ENCODE peak calls at places on chromosomes 3 and 15, in seven cellular contexts. E is fibroblast of lung, W is uterus, P is neural progenitor cell, M is left ventricle myocardium inferior, V is pancreas, A is stomach. C is an unnamed sample. For H3K4me1, the result is how much of the 10 kb centered on the place peaks cover.

GRCh38 chr15:36590838-36591237 is 11.4 kb downstream of the CDIN1 start:
- DNase-seq in E (peak), A (no peak), M (no peak), W (no peak), P (no peak), V (no peak), C (no peak)

GRCh38 chr15:56045068-56045748 is 51.8 kb upstream of the NEDD4 start:
- DNase-seq in E (no peak), P (no peak), M (no peak), V (no peak), W (no peak), A (no peak), C (no peak)

GRCh38 chr15:93168913-93169312 is 79.9 kb upstream of the RGMA start:
- DNase-seq in M (no peak), V (no peak), W (no peak), P (no peak), A (no peak), E (peak), C (no peak)

GRCh38 chr3:53748512-53749271 is 97.5 kb downstream of the CHDH start:
- DNase-seq in W (no peak), A (no peak), E (no peak), P (no peak), V (no peak), M (no peak), C (no peak)

GRCh38 chr3:115666081-115666480 is 42.8 kb downstream of the GAP43 start:
- DNase-seq in P (no peak), E (peak), M (no peak), V (no peak), A (no peak), W (no peak), C (no peak)

GRCh38 chr3:71208273-71209095 is 375.0 kb downstream of the FOXP1 start:
- DNase-seq in P (no peak), A (peak), E (peak), V (no peak), W (no peak), M (no peak), C (no peak)

GRCh38 chr3:68523330-68523729 is 409.0 kb downstream of the TAFA4 start:
- DNase-seq in M (no peak), W (no peak), A (no peak), P (no peak), V (no peak), E (no peak), C (no peak)

GRCh38 chr15:60345616-60346015 is 52.2 kb downstream of the ANXA2 start:
- DNase-seq in A (no peak), W (no peak), V (no peak), P (no peak), E (no peak), M (no peak), C (no peak)

GRCh38 chr15:90889736-90890456 is 5.6 kb downstream of the FES start:
- DNase-seq in A (no peak), W (no peak), E (no peak), P (no peak), V (no peak), M (no peak), C (no peak)

GRCh38 chr3:44411031-44411645 is 66.3 kb downstream of the ZNF445 start:
- DNase-seq in W (no peak), E (no peak), M (no peak), P (no peak), A (no peak), V (no peak), C (no peak)

GRCh38 chr15:100340721-100341661 is 784 bp downstream of the ADAMTS17 start:
- DNase-seq in W (no peak), A (no peak), E (no peak), M (no peak), V (peak), P (peak), C (no peak)

GRCh38 chr3:53084310-53085001 is 38.6 kb upstream of the SFMBT1 start:
- DNase-seq in M (peak), E (peak), V (no peak), W (no peak), P (no peak), A (no peak), C (no peak)

GRCh38 chr3:168812234-168812633 is 716.5 kb upstream of the GOLIM4 start:
- DNase-seq in M (no peak), A (no peak), P (peak), V (no peak), E (peak), W (no peak), C (no peak)

GRCh38 chr3:126447456-126448106 is 28.1 kb downstream of the ZXDC start:
- DNase-seq in M (no peak), P (no peak), W (no peak), A (peak), V (no peak), E (no peak), C (no peak)

GRCh38 chr15:59605994-59606393 is 5.6 kb upstream of the GCNT3 start:
- DNase-seq in M (no peak), E (no peak), P (no peak), W (no peak), A (no peak), V (no peak), C (no peak)

GRCh38 chr3:176872771-176873209 is 324.5 kb downstream of the TBL1XR1 start:
- DNase-seq in W (no peak), M (no peak), P (peak), A (peak), V (peak), E (peak), C (no peak)

GRCh38 chr3:156522673-156523072 is 32.2 kb downstream of the SSR3 start:
- DNase-seq in M (no peak), V (no peak), E (peak), P (no peak), A (no peak), W (no peak), C (no peak)

GRCh38 chr15:71610991-71611720 is 199.2 kb upstream of the NR2E3 start:
- DNase-seq in M (no peak), P (no peak), A (no peak), V (no peak), W (no peak), E (no peak), C (no peak)

GRCh38 chr3:113205481-113205880 is 5.9 kb upstream of the BOC start:
- DNase-seq in V (no peak), E (no peak), A (no peak), M (no peak), W (no peak), P (no peak), C (no peak)

GRCh38 chr3:71232895-71233294 is 350.6 kb downstream of the FOXP1 start:
- DNase-seq in M (no peak), W (no peak), V (no peak), P (no peak), E (no peak), A (no peak), C (no peak)

GRCh38 chr15:85306946-85307686 is 73.3 kb upstream of the AKAP13 start:
- DNase-seq in M (no peak), E (no peak), P (no peak), V (peak), W (no peak), A (peak), C (no peak)

GRCh38 chr3:160193644-160194192 is 31.5 kb upstream of the C3orf80 start:
- DNase-seq in A (no peak), V (no peak), P (no peak), E (no peak), W (no peak), M (no peak), C (no peak)

GRCh38 chr15:78987891-78988360 is 43.1 kb upstream of the CTSH start:
- DNase-seq in E (no peak), W (no peak), M (no peak), P (no peak), A (no peak), V (no peak), C (no peak)

GRCh38 chr15:89206908-89207331 is 14.5 kb downstream of the RLBP1 start:
- DNase-seq in V (peak), M (peak), W (peak), E (peak), A (peak), P (peak), C (peak)

GRCh38 chr15:57118013-57118799 is 199.8 kb downstream of the TCF12 start:
- DNase-seq in E (peak), W (no peak), M (no peak), P (no peak), A (no peak), V (no peak), C (no peak)

GRCh38 chr15:45123397-45123796 is 6.3 kb downstream of the DUOXA1 start:
- DNase-seq in V (no peak), E (no peak), W (no peak), P (no peak), A (no peak), M (no peak), C (no peak)

GRCh38 chr15:83449928-83450501 is 2.9 kb downstream of the SH3GL3 start:
- DNase-seq in M (no peak), A (no peak), W (no peak), P (no peak), V (no peak), E (no peak), C (no peak)

GRCh38 chr3:172084871-172085556 is 45.6 kb downstream of the FNDC3B start:
- DNase-seq in W (no peak), M (no peak), E (peak), V (no peak), A (no peak), P (no peak), C (no peak)
- H3K4me1 ChIP-seq in W (under half), M (half or more), E (under half), V (under half), A (under half), P (under half), C (under half)

DNA sequence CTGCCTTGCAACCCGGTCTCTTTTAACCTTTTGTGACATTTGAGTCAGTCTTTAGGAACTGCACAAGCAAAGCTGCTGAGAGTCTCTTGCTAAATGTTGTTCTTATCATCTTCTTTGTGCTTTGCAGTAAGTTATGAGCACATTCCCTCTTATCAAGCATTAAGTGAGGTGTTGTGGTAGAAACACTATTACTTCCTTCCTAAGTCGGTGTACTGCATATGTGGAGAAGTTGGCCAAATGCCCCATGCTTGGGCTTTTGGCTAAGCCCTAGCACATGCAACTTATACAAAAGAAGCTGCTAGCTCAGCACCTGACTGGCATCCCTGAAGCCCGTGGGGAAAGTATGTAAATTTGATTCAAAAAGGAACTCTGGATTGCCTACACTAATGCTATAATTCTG is 136.5 kb upstream of the RBMS3 start:
- DNase-seq in E (peak), W (no peak), P (no peak), M (no peak), A (no peak), V (no peak), C (no peak)
- H3K27ac ChIP-seq in E (no peak), W (no peak), P (no peak), M (no peak), A (no peak), V (no peak), C (no peak)

DNA sequence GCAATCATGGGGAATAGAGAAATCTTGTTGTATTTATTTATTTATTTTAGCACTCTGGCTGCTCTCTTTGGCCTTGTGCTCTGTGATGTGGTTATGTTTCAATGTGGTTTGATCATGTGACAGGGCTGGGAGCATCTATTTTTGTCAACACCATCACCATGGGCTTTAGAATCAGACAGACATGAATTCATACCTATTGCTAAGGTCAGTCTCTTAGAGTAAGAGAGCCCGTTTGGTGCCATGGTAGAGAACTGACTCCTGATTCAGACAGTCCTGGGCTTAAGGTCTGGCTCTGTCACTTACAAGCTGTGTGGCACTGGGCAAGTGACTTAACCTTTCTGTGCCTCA is 157.0 kb downstream of the RYR3 start:
- DNase-seq in P (no peak), V (no peak), E (no peak), M (no peak), A (no peak), W (no peak), C (no peak)
- H3K4me3 ChIP-seq in P (no peak), V (no peak), E (no peak), M (no peak), A (no peak), W (no peak), C (no peak)

DNA sequence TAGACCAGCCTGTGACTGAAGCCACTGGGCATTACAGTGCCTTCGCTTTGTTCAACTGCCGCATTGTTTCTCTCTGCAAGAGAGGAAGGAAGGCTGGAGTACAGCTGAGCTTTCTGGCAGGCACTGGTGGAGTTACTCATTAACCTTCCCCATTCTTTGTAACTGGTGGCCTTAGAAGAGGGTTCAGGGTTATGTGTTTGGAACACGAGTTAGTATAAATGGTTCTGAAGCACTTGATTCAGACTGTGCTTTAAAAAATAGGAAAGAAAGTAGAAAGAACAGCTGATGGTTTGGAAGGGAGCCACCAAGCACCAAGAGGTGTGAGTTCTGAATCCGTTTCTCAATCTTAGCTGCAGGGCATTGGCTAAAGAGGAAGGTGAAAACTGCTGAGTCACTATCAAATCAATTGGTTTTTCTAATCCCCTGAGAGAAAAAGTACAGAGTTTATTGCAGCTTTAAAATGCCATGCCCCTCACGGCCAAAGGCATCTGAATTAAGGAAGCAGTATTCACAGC is 3.7 kb downstream of the HGD start:
- DNase-seq in W (no peak), M (no peak), A (peak), P (peak), V (peak), E (peak), C (no peak)
- H3K4me1 ChIP-seq in W (under half), M (under half), A (under half), P (under half), V (under half), E (under half), C (under half)

DNA sequence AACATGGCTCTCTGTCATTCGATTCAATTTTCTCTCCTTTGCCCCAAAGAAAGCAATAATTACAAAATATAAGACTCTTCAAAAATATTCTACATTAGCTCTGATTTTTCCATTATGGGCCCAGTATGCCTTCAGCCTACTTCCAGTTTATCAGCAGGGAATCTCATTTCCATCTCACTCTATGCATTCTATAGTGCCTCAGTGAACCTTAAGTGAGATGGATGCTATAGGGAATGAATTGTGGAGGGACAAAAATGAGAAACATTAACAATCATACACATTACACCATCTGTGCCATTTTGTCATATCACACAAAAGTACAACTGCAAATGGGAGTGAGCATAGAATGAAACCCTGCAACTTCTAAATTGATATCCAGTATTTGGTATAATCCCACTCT is 50.7 kb upstream of the TSPAN3 start:
- DNase-seq in M (no peak), P (no peak), A (no peak), V (no peak), E (no peak), W (no peak), C (no peak)
- H3K27ac ChIP-seq in M (no peak), P (no peak), A (no peak), V (no peak), E (no peak), W (no peak), C (no peak)

DNA sequence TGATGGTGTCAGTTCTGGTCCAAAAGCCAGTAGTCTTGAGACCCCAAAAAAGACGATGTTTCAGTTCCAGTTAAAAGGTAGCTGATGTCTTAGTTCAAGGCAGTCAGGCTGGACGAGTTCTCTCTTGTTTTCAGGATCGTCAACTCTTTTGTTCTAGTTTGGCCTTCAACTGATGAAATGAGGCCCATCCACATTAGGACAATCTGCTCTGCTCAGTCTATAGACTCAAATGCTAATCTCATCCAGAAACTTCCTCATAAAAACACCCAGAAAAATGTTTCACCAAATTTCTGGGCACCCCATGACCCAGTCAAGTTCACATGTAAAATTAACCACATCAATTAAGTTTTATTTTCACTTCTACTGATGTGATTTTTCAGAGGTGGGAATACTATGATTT is 74.0 kb downstream of the MOBP start:
- DNase-seq in P (no peak), M (no peak), W (no peak), A (no peak), V (no peak), E (no peak), C (no peak)
- H3K4me3 ChIP-seq in P (no peak), M (no peak), W (no peak), A (no peak), V (no peak), E (no peak), C (no peak)

GRCh38 chr3:25784971-25785370 is 1.7 kb upstream of the NGLY1 start:
- DNase-seq in A (no peak), W (no peak), P (no peak), V (no peak), E (no peak), M (no peak), C (no peak)

GRCh38 chr3:25781758-25782594 is 1.3 kb downstream of the NGLY1 start:
- DNase-seq in E (no peak), V (no peak), M (no peak), A (no peak), W (no peak), P (peak), C (no peak)

GRCh38 chr3:25782636-25782937 is 656 bp downstream of the NGLY1 start:
- DNase-seq in P (no peak), E (no peak), W (no peak), V (no peak), A (no peak), M (no peak), C (no peak)

GRCh38 chr3:25782938-25783660 is at the start of gene NGLY1:
- DNase-seq in P (peak), W (peak), V (peak), A (peak), E (peak), M (peak), C (peak)

DNA sequence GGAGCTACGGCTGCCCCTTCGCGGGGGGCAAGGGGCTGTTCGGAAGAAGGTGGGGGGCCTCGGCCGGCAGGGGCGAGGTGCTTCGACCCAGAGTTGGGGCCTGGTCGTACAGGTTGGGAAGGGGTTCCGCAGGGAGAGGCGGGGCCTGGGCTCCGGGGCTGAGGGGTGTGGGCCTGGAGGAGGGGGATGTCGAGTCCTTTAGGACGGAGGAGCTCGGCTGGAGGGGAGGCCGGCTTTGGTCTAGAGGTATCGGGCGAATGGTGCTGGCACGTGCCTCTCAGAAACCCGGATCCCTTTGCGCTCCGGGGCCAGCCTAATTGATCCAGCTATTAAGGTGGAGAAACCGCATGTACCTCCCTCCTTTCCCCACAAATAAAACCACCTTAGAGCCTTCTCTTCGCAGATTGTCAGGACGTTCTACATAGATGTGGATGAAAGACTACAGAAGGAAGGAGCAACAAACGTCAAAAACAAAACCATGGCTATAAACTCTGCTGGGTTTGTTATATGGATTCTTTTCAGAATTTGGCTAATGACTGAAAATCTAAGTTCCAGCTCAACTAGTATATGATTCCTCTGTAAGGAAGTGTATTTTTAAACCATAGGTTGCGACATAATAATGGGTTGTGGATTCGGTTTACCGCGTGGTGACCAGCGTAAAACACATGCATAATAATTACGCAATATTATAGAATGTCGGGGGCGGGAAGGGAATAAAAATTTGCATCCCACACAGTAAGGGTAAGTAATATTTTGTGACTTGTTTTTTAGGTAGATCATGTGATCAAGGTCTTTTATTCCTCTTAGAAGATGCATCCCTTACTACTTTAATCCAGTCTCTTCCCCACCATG is 644 bp upstream of the NGLY1 start:
- DNase-seq in V (no peak), A (peak), P (peak), E (peak), W (no peak), M (no peak), C (peak)
- H3K4me1 ChIP-seq in V (under half), A (under half), P (under half), E (under half), W (under half), M (under half), C (under half)

GRCh38 chr3:194482196-194482593 is 4.6 kb downstream of the ATP13A3 start:
- DNase-seq in E (no peak), V (no peak), M (no peak), W (no peak), P (no peak), A (no peak), C (no peak)

GRCh38 chr3:194485471-194485875 is 1.3 kb downstream of the ATP13A3 start:
- DNase-seq in W (no peak), A (no peak), M (no peak), V (no peak), P (no peak), E (peak), C (no peak)

GRCh38 chr3:194485876-194486539 is 794 bp downstream of the ATP13A3 start:
- DNase-seq in E (peak), V (peak), P (peak), A (peak), W (peak), M (peak), C (no peak)

GRCh38 chr3:194484614-194485013 is 2.2 kb downstream of the ATP13A3 start:
- DNase-seq in E (no peak), M (no peak), A (no peak), W (no peak), P (no peak), V (no peak), C (no peak)

GRCh38 chr3:194483850-194484249 is 3.0 kb downstream of the ATP13A3 start:
- DNase-seq in V (no peak), E (no peak), P (no peak), M (no peak), A (no peak), W (no peak), C (no peak)
- H3K27ac ChIP-seq in V (no peak), E (no peak), P (no peak), M (no peak), A (no peak), W (no peak), C (no peak)

GRCh38 chr3:196207833-196208607 is 3.2 kb downstream of the ZDHHC19 start:
- DNase-seq in W (no peak), V (peak), A (no peak), P (peak), M (peak), E (no peak), C (no peak)
- H3K4me3 ChIP-seq in W (peak), V (no peak), A (peak), P (peak), M (peak), E (no peak), C (peak)